ENCODE peak calls at places on chromosomes 1 and 21, in eight cellular contexts. J, A, B, C, R, D, H and P are unnamed samples. For H3K9me3, the result is how much of the 10 kb centered on the place peaks cover.

GRCh38 chr1:37133276-37134145 is 99.2 kb upstream of the GRIK3 start:
- DNase-seq in A (no peak), C (no peak), R (no peak), B (no peak), D (no peak), H (no peak), J (no peak), P (no peak)

GRCh38 chr1:34914958-34915357 is 14.5 kb downstream of the DLGAP3 start:
- DNase-seq in A (no peak), H (no peak), C (no peak), B (no peak), J (no peak), R (no peak), D (no peak), P (no peak)

GRCh38 chr1:20376880-20377494 is 86.3 kb downstream of the VWA5B1 start:
- DNase-seq in D (peak), H (peak), J (peak), B (peak), A (peak), R (peak), C (peak), P (peak)

GRCh38 chr21:26007911-26008579 is 162.5 kb downstream of the APP start:
- DNase-seq in B (no peak), C (peak), J (no peak), H (no peak), D (no peak), A (peak), R (no peak), P (no peak)

GRCh38 chr1:202765726-202766125 is 42.5 kb downstream of the KDM5B start:
- DNase-seq in J (no peak), C (no peak), B (no peak), A (peak), D (no peak), R (no peak), H (no peak), P (no peak)

GRCh38 chr1:77940921-77941570 is 37.8 kb downstream of the FUBP1 start:
- DNase-seq in R (no peak), B (no peak), H (no peak), J (no peak), A (peak), C (peak), D (no peak), P (no peak)

GRCh38 chr1:58890091-58890490 is 106.2 kb upstream of the JUN start:
- DNase-seq in B (no peak), J (no peak), H (no peak), D (no peak), A (no peak), C (no peak), R (no peak), P (no peak)

GRCh38 chr1:973459-974292 is 7.4 kb downstream of the PLEKHN1 start:
- DNase-seq in D (no peak), B (no peak), H (no peak), J (no peak), C (no peak), R (no peak), A (no peak), P (no peak)

GRCh38 chr1:115052454-115053083 is 22.9 kb downstream of the TSHB start:
- DNase-seq in J (peak), H (peak), C (peak), A (peak), R (peak), D (peak), B (peak), P (peak)

GRCh38 chr1:183632964-183633363 is 2.6 kb downstream of the ARPC5 start:
- DNase-seq in D (no peak), R (no peak), H (no peak), C (no peak), J (no peak), A (peak), B (peak), P (no peak)
- H3K4me3 ChIP-seq in D (peak), R (peak), H (peak), C (peak), J (peak), A (peak), B (peak), P (peak)

DNA sequence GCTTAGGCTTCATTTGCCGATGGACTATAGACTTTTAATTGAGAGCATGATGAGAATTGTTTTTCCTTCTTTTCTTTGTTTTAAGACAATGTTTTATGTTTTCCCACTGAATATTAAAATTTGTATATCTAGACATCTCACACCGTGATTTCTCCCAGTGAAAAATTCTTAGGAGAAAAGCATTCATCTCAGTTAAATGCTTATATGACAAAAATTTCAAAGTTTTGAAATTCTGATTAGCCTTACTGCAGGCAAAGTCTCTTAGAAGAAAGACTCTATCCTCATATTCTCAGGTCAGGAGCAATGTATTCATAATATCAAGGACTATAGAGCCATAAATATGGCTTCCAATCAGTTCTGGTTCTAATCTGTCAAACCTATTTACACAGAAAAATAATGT is 2085.0 kb downstream of the NCAM2 start:
- DNase-seq in D (no peak), J (no peak), B (no peak), A (no peak), H (no peak), R (no peak), C (no peak), P (no peak)
- H3K9me3 ChIP-seq in D (half or more), J (under half), B (under half), A (under half), H (under half), R (under half), C (under half), P (under half)

GRCh38 chr1:12499574-12500245 is 118.3 kb downstream of the DHRS3 start:
- DNase-seq in D (no peak), J (no peak), B (no peak), C (no peak), R (no peak), H (no peak), A (peak), P (no peak)
- H3K27ac ChIP-seq in D (no peak), J (no peak), B (no peak), C (no peak), R (no peak), H (no peak), A (peak), P (no peak)

DNA sequence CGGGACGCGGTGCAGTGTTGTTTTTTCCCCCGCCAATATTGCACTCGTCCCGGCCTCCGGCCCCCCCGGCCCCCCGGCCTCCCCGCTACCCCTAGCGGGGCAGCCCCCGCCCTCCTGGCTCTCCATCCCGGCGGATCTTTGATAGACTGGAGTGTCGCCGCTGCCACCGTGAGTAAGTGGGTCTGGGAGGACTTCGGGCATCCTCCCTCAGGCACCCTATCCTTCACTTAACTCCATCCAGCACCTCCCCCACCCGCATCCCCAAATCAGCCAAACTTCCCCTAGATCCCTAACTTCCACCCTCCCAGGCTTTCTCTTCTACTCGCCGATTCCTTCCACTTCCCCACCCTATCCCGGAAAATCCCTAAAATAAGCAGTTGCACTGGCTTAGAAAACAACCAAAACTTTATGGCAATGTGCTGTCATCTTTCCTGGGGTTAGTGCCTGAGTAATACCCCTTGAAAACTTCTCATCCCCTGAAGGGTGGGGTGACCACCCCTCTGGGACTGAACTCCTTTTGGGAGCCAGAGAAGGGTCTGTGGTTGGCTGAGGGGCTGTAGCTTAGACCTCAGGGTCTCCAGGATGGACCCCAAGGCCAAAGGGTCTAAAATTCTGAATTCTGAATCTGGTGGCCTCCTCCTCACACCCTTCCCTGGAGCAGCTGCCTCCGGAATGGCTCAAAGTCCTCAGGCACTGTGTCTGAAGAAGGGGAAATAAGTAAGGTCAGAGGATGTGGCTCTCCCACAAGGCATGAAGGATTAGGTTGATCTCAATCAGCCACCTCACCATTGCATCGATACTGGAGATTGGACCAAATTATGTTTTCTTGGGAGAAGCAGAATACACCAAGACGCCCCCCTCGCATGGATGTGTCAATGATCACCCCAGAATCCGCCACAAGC is 12.2 kb downstream of the THBS3 start:
- DNase-seq in H (peak), R (peak), J (no peak), A (peak), D (no peak), C (peak), B (no peak), P (peak)
- H3K4me3 ChIP-seq in H (peak), R (peak), J (peak), A (peak), D (peak), C (peak), B (no peak), P (no peak)

DNA sequence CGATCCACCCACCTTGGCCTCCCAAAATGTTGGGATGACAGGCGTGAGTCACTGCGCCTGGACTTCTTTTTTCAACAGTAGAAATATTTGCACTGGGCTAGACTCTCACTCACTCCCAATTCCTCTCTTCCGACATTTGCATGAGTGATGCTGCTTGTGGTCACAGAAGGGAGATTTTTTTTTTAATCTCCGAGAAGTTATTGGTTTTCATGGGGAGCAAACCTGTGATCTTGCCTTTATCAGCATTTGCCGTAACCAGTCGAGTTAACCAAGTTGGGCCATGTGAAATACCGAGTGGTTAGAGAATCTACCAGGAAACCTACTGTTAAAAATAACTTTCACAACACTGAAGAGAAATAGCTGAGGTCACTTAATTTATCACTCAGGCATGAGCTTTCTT is 21.0 kb downstream of the ERG start:
- DNase-seq in A (peak), B (no peak), J (no peak), C (no peak), D (no peak), R (no peak), H (no peak), P (no peak)
- H3K9me3 ChIP-seq in A (under half), B (under half), J (under half), C (under half), D (under half), R (under half), H (under half), P (under half)

DNA sequence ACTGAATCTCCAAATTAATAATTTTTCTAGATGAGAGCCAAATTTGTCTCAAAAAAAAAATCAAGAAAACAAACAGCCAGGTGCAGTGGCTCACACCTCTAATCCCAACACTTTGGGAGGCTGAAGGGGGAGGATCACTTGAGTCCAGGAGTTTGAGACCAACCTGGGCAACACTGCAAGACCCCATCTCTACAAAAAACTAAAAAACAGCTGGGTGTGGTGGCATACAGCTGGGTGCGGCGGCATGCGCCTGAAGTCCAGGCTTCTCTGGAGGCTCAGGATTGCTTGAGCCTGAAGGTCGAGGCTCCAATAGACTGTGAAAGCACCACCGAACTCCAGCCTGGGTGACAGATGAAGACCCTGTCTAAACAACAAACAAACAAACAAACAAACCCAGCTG is 14.0 kb downstream of the ACBD3 start:
- DNase-seq in R (no peak), B (no peak), D (no peak), H (no peak), C (no peak), A (no peak), J (no peak), P (no peak)
- H3K27ac ChIP-seq in R (no peak), B (no peak), D (no peak), H (no peak), C (no peak), A (no peak), J (no peak), P (no peak)

GRCh38 chr1:112704511-112704907 is 2.4 kb downstream of the RHOC start:
- DNase-seq in C (no peak), A (no peak), B (no peak), D (no peak), H (peak), R (no peak), J (no peak), P (no peak)
- H3K4me3 ChIP-seq in C (peak), A (peak), B (peak), D (peak), H (peak), R (peak), J (peak), P (peak)

GRCh38 chr1:2930971-2931721 is 90.1 kb upstream of the ACTRT2 start:
- DNase-seq in H (no peak), J (no peak), B (no peak), R (no peak), A (no peak), C (no peak), D (no peak), P (no peak)
- H3K9me3 ChIP-seq in H (under half), J (under half), B (under half), R (under half), A (under half), C (under half), D (under half), P (under half)

DNA sequence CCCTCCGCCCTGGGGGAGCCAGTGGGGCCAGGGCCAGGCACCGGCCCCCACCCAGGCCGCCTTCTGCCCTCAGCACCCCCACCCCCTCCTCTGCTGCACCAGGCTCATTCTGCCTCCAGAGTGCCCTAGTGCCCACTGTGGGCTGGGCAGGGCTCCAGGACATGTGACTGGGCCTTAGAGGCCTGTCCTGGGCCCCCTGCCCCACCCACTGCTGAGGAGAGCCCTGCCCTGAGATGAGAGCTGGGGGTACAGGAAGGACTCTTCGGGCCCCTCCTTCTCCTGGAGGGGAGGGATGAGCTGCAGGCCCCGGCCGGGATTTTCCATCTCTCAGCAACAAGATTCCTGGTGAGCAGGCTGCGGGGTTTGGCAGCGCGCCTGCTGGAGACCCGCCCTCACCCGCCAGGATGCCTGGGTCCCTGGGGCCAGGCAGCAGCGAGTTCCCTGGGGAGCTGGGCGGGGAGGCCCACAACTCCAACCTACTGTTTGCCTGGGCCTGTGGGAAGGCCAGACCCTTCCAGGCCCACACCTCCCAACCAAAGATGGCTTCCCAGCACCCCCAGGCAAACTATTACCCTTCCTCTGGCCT is 14.0 kb downstream of the AHDC1 start:
- DNase-seq in J (no peak), H (peak), C (peak), R (no peak), A (no peak), B (no peak), D (no peak), P (no peak)
- H3K27ac ChIP-seq in J (peak), H (peak), C (peak), R (no peak), A (peak), B (no peak), D (no peak), P (no peak)

DNA sequence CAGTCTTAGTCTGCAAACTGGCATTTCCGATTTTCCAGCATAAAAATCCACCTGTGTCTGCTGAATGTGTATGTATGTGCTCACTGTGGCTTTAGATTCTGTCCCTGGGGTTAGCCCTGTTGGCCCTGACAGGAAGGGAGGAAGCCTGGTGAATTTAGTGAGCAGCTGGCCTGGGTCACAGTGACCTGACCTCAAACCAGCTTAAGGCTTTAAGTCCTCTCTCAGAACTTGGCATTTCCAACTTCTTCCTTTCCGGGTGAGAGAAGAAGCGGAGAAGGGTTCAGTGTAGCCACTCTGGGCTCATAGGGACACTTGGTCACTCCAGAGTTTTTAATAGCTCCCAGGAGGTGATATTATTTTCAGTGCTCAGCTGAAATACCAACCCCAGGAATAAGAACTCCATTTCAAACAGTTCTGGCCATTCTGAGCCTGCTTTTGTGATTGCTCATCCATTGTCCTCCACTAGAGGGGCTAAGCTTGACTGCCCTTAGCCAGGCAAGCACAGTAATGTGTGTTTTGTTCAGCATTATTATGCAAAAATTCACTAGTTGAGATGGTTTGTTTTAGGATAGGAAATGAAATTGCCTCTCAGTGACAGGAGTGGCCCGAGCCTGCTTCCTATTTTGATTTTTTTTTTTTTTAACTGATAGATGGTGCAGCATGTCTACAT is 2.5 kb upstream of the OLFML3 start:
- DNase-seq in D (peak), H (peak), R (no peak), C (peak), B (peak), A (peak), J (no peak), P (no peak)
- H3K4me3 ChIP-seq in D (no peak), H (no peak), R (no peak), C (no peak), B (no peak), A (no peak), J (no peak), P (no peak)